ENCODE peak calls at places on chromosomes 7 and 10, in five cellular contexts. U is HS-5; E is stimulated activated CD4-positive, alpha-beta T cell treated with anti-CD3 and anti-CD28 coated beads, Interleukin-1b, Interleukin-23, amount 100 ng/mL, for 24 hours; P is EH; Z is CD8-positive, alpha-beta T cell. G is an unnamed sample.

GRCh38 chr7:140638311-140638791 is 2.3 kb downstream of the DENND2A start:
- DNase-seq in U (no peak), E (no peak), P (peak; percentile 62), Z (no peak), G (no peak)

GRCh38 chr7:30548762-30549344 is 44.2 kb upstream of the GGCT start:
- DNase-seq in U (peak; percentile 49), E (no peak), P (peak; percentile 74), Z (peak; percentile 43), G (peak; percentile 94)

GRCh38 chr10:43793714-43794113 is 145.0 kb upstream of the ZNF32 start:
- DNase-seq in U (peak; percentile 58), E (no peak), P (peak; percentile 44), Z (no peak), G (no peak)

GRCh38 chr10:78703581-78703980 is 365.2 kb upstream of the ZMIZ1 start:
- DNase-seq in U (no peak), E (no peak), P (peak; percentile 71), Z (no peak), G (no peak)

GRCh38 chr10:33037726-33038125 is 79.7 kb upstream of the ITGB1 start:
- DNase-seq in U (no peak), E (no peak), P (no peak), Z (no peak), G (no peak)

GRCh38 chr10:74640134-74640533 is 186.3 kb upstream of the KAT6B start:
- DNase-seq in U (no peak), E (no peak), P (peak; percentile 49), Z (no peak), G (no peak)

GRCh38 chr7:117837841-117838240 is 35.4 kb downstream of the CTTNBP2 start:
- DNase-seq in U (no peak), E (no peak), P (no peak), Z (no peak), G (no peak)

GRCh38 chr10:77687621-77688020 is 50.0 kb upstream of the KCNMA1 start:
- DNase-seq in U (no peak), E (no peak), P (no peak), Z (no peak), G (no peak)

GRCh38 chr10:13087986-13088618 is 11.9 kb upstream of the OPTN start:
- DNase-seq in U (peak; percentile 59), E (no peak), P (peak; percentile 86), Z (no peak), G (no peak)

GRCh38 chr10:124529661-124530214 is 68.1 kb downstream of the LHPP start:
- DNase-seq in U (no peak), E (no peak), P (no peak), Z (no peak), G (no peak)

GRCh38 chr10:14039968-14040668 is 290.6 kb downstream of the FRMD4A start:
- DNase-seq in U (no peak), E (no peak), P (peak; percentile 96), Z (no peak), G (no peak)

GRCh38 chr7:1555046-1555812 is 776 bp downstream of the TMEM184A start:
- DNase-seq in U (peak; percentile 89), E (no peak), P (peak; percentile 95), Z (no peak), G (no peak)

GRCh38 chr10:44235363-44235762 is 149.5 kb downstream of the CXCL12 start:
- DNase-seq in U (no peak), E (no peak), P (no peak), Z (no peak), G (no peak)

GRCh38 chr7:77657427-77658331 is 38.6 kb upstream of the RSBN1L start:
- DNase-seq in U (no peak), E (no peak), P (peak; percentile 58), Z (no peak), G (peak; percentile 41)

GRCh38 chr7:1124816-1125602 is 35.0 kb downstream of the ZFAND2A start:
- DNase-seq in U (no peak), E (no peak), P (no peak), Z (no peak), G (no peak)

GRCh38 chr10:11162828-11163599 is 145.3 kb downstream of the CELF2 start:
- DNase-seq in U (no peak), E (no peak), P (no peak), Z (peak; percentile 77), G (peak; percentile 79)

G was measured in Ammon's horn.